ENCODE peak calls at places on chromosomes 16 and 17, in nine cellular contexts. G is MM.1S, S is GM23338, M is neural progenitor cell, E is GM23248, K is OCI-LY7, D is hepatocyte, N is HCT116, V is SK-N-SH. Q is an unnamed sample.

GRCh38 chr17:3771140-3771539 is 29.8 kb downstream of the ITGAE start:
- DNase-seq in D (no peak), S (no peak), E (no peak), K (no peak), G (no peak), N (no peak), V (no peak), M (no peak), Q (no peak)

GRCh38 chr16:6148361-6148760 is 1050.8 kb upstream of the EEF2KMT start:
- DNase-seq in S (no peak), E (no peak), G (no peak), V (no peak), D (no peak), K (no peak), N (no peak), M (no peak), Q (no peak)

GRCh38 chr17:16419074-16419928 is 3.9 kb downstream of the TRPV2 start:
- DNase-seq in G (no peak), N (no peak), S (no peak), E (peak), D (peak), V (peak), K (no peak), M (no peak), Q (peak)

GRCh38 chr16:8376858-8377257 is 213.5 kb downstream of the TMEM114 start:
- DNase-seq in E (no peak), V (no peak), S (no peak), N (no peak), D (no peak), M (no peak), K (no peak), G (no peak), Q (no peak)

GRCh38 chr16:49100366-49100765 is 181.3 kb downstream of the CBLN1 start:
- DNase-seq in V (no peak), S (no peak), N (no peak), E (no peak), D (no peak), G (no peak), M (no peak), K (no peak), Q (no peak)

GRCh38 chr17:82281502-82282238 is 8.2 kb upstream of the CSNK1D start:
- DNase-seq in K (no peak), V (no peak), E (peak), D (no peak), M (no peak), G (no peak), N (peak), S (no peak), Q (peak)

GRCh38 chr17:78374631-78375274 is 3.7 kb upstream of the PGS1 start:
- DNase-seq in G (no peak), D (no peak), K (no peak), V (no peak), S (peak), E (peak), M (peak), N (no peak), Q (peak)

GRCh38 chr17:48131216-48131824 is 23.8 kb downstream of the SNX11 start:
- DNase-seq in G (peak), V (peak), D (peak), E (peak), N (peak), M (peak), S (peak), K (peak), Q (peak)

GRCh38 chr16:54054237-54054780 is 232.3 kb downstream of the IRX3 start:
- DNase-seq in D (no peak), V (no peak), E (no peak), M (peak), G (no peak), N (no peak), S (no peak), K (no peak), Q (no peak)

GRCh38 chr17:74157366-74157765 is 46.1 kb upstream of the RPL38 start:
- DNase-seq in D (no peak), G (no peak), M (no peak), E (no peak), N (no peak), V (no peak), S (no peak), K (no peak), Q (no peak)

GRCh38 chr16:48918520-48919258 is 308.7 kb upstream of the N4BP1 start:
- DNase-seq in E (no peak), D (no peak), G (no peak), N (peak), M (no peak), V (no peak), S (peak), K (no peak), Q (peak)

GRCh38 chr16:28495098-28495793 is 803 bp downstream of the APOBR start:
- DNase-seq in M (no peak), D (no peak), S (no peak), E (no peak), K (no peak), N (no peak), V (no peak), G (no peak), Q (no peak)
- TF ChIP-seq EZH2phosphoT487 in M (no peak), D (no peak), S (no peak), E (no peak), K (no peak), N (no peak), V (no peak), G (no peak), Q (no peak)

GRCh38 chr17:2397247-2398171 is 3.4 kb downstream of the MNT start:
- DNase-seq in K (no peak), N (no peak), M (no peak), D (no peak), S (no peak), V (no peak), G (no peak), E (no peak), Q (no peak)

GRCh38 chr17:2400474-2400866 is 390 bp downstream of the MNT start:
- DNase-seq in G (peak), V (peak), E (peak), N (no peak), M (peak), K (peak), S (peak), D (peak), Q (peak)

GRCh38 chr17:2399572-2400473 is 1.0 kb downstream of the MNT start:
- DNase-seq in M (peak), G (peak), N (peak), K (peak), D (peak), V (peak), E (peak), S (peak), Q (peak)

GRCh38 chr17:2398188-2398587 is 2.7 kb downstream of the MNT start:
- DNase-seq in E (no peak), N (no peak), S (no peak), V (no peak), D (no peak), G (no peak), K (no peak), M (no peak), Q (no peak)

DNA sequence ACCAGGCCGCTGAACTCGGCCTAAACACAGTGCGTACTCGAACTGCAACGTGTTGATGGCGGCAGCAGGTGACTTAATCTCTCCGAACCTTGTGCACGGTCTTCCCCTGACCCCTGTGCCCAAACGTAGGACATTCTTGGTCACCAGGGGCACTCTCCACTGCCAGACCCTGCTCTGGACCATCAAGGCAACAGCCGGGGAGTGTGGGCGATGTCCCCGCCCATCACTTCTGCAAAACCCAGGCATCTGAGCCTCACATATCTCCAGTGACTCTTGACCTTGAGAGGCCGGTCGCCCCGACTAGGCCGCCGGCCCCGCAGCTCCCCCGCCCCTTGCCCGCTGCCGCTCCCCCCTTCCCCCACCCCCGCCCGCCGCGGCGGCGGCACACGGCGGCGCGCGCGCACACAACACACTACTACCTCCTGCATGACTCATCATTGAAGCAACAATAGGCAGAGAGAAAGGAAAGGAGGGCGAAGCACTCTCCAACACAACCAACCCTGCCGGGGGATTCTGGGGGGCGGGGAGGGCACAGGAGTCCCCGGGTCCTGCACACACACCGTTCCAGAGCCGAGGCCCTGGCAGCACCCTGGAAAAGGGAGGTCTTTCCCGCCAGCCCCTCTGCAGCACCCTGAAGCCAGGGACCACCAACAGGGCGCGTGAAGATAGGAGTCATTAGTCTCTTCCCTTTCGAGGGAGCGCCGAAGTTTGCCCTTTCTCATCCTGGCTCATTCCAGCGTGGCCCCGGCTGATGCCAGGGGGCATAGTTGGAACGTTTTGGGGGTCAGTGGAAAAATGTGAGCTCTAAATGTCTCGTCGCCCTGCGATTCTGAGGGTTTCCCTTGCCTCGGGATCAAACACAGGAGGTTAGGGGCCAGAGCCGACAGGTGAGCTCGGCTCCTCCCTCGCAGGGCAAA is 1.9 kb downstream of the MNT start:
- DNase-seq in E (peak), N (no peak), K (peak), M (peak), V (peak), G (peak), D (peak), S (peak), Q (peak)
- TF ChIP-seq EZH2phosphoT487 in E (no peak), N (no peak), K (no peak), M (no peak), V (no peak), G (no peak), D (no peak), S (no peak), Q (no peak)

DNA sequence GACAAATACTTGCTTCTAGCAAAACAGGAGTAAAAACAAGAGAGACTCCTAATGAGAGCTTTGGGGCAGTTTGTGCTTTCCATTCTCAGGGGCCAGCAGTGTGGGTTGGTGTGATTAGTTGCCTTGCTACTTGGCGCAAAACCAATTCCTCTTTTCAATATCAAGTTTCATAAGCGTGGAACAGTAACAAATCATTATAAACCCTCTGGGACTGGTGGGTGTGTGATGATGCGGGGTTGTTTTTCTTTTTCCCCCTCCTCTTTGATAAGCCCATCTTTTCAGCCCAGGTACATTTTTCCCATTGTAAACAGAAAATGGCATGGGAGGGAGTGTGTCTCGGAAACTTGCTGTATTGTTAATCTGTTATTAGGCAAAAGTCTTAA is 166.5 kb downstream of the CCDC182 start:
- DNase-seq in V (no peak), G (no peak), D (no peak), E (peak), M (no peak), K (no peak), S (no peak), N (no peak), Q (no peak)
- TF ChIP-seq EZH2phosphoT487 in V (no peak), G (no peak), D (no peak), E (no peak), M (no peak), K (no peak), S (no peak), N (no peak), Q (no peak)

DNA sequence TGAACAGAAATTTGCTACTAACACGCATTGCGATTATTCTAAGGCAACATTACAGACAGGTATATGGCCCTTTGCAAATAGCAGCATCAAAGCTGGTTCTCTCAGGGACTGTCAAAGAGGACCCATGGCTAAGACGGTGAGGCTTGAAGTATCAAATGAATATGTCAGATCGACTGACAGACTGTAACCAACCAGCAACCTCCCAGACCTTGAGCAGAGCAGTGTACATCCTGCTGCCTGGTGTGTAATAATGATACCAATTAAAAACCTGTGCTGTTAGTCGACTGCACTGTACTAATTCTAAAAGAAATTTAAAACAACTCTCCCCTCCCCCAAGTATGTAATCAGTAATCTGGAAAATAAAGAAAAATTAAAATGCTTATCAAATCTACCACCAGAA is 35.9 kb upstream of the GHDC start:
- DNase-seq in E (no peak), N (no peak), D (no peak), M (no peak), S (no peak), G (no peak), V (no peak), K (no peak), Q (no peak)
- TF ChIP-seq EZH2phosphoT487 in E (no peak), N (no peak), D (no peak), M (no peak), S (no peak), G (no peak), V (no peak), K (no peak), Q (no peak)

GRCh38 chr17:44053130-44053872 is 13.2 kb downstream of the LSM12 start:
- DNase-seq in D (no peak), K (no peak), N (no peak), M (no peak), G (no peak), E (no peak), S (no peak), V (no peak), Q (no peak)
- TF ChIP-seq EZH2phosphoT487 in D (no peak), K (no peak), N (no peak), M (no peak), G (no peak), E (no peak), S (no peak), V (no peak), Q (no peak)

GRCh38 chr17:10557422-10557821 is 8.0 kb upstream of the MYH2 start:
- DNase-seq in V (no peak), D (no peak), K (no peak), E (peak), G (no peak), S (no peak), N (no peak), M (no peak), Q (no peak)
- TF ChIP-seq EZH2phosphoT487 in V (no peak), D (no peak), K (no peak), E (no peak), G (no peak), S (no peak), N (no peak), M (no peak), Q (no peak)

GRCh38 chr17:20282526-20283308 is 184.6 kb downstream of the LGALS9B start:
- DNase-seq in M (no peak), V (no peak), E (no peak), S (no peak), N (no peak), K (no peak), D (no peak), G (no peak), Q (no peak)

GRCh38 chr17:20280051-20280450 is 187.3 kb downstream of the LGALS9B start:
- DNase-seq in G (no peak), E (no peak), M (no peak), K (no peak), N (no peak), S (no peak), D (no peak), V (no peak), Q (no peak)

GRCh38 chr17:20284018-20284417 is 183.3 kb downstream of the LGALS9B start:
- DNase-seq in S (no peak), M (peak), N (no peak), E (no peak), K (no peak), D (no peak), G (no peak), V (no peak), Q (no peak)

GRCh38 chr17:20280832-20281231 is 186.5 kb downstream of the LGALS9B start:
- DNase-seq in M (no peak), K (no peak), D (no peak), S (no peak), G (no peak), N (no peak), V (no peak), E (no peak), Q (no peak)

GRCh38 chr17:20281860-20282259 is 185.5 kb downstream of the LGALS9B start:
- DNase-seq in D (no peak), S (no peak), E (no peak), N (no peak), V (no peak), M (no peak), K (no peak), G (no peak), Q (no peak)
- TF ChIP-seq EZH2phosphoT487 in D (no peak), S (no peak), E (no peak), N (no peak), V (no peak), M (no peak), K (no peak), G (no peak), Q (no peak)

GRCh38 chr17:40545660-40546059 is 19.6 kb downstream of the CCR7 start:
- DNase-seq in S (no peak), M (no peak), K (no peak), V (no peak), D (no peak), G (no peak), N (no peak), E (no peak), Q (no peak)

GRCh38 chr17:40547785-40548478 is 17.3 kb downstream of the CCR7 start:
- DNase-seq in M (no peak), N (no peak), G (no peak), E (no peak), S (no peak), K (no peak), V (no peak), D (no peak), Q (no peak)

GRCh38 chr17:40548491-40548981 is 16.7 kb downstream of the CCR7 start:
- DNase-seq in D (no peak), M (no peak), V (no peak), K (no peak), G (no peak), N (no peak), E (no peak), S (no peak), Q (no peak)

GRCh38 chr17:40548982-40549680 is 16.1 kb downstream of the CCR7 start:
- DNase-seq in S (no peak), V (peak), M (no peak), E (peak), K (no peak), N (no peak), D (no peak), G (no peak), Q (peak)

GRCh38 chr17:40547079-40547784 is 18.0 kb downstream of the CCR7 start:
- DNase-seq in N (no peak), K (peak), S (no peak), M (no peak), E (no peak), G (no peak), D (peak), V (no peak), Q (no peak)
- TF ChIP-seq EZH2phosphoT487 in N (no peak), K (no peak), S (no peak), M (no peak), E (no peak), G (no peak), D (no peak), V (no peak), Q (no peak)

GRCh38 chr16:82178352-82178751 is 8.3 kb upstream of the MPHOSPH6 start:
- DNase-seq in D (no peak), S (no peak), M (no peak), G (no peak), N (no peak), V (no peak), E (no peak), K (no peak), Q (no peak)

GRCh38 chr16:82183004-82183397 is 13.0 kb upstream of the MPHOSPH6 start:
- DNase-seq in N (no peak), D (no peak), V (no peak), S (no peak), K (no peak), G (no peak), E (no peak), M (no peak), Q (no peak)

GRCh38 chr16:82184213-82184612 is 14.2 kb upstream of the MPHOSPH6 start:
- DNase-seq in V (no peak), M (no peak), G (no peak), D (no peak), K (no peak), E (no peak), S (no peak), N (no peak), Q (no peak)

GRCh38 chr16:82182237-82183003 is 12.4 kb upstream of the MPHOSPH6 start:
- DNase-seq in N (no peak), D (no peak), K (no peak), E (no peak), V (no peak), M (peak), G (no peak), S (peak), Q (no peak)

DNA sequence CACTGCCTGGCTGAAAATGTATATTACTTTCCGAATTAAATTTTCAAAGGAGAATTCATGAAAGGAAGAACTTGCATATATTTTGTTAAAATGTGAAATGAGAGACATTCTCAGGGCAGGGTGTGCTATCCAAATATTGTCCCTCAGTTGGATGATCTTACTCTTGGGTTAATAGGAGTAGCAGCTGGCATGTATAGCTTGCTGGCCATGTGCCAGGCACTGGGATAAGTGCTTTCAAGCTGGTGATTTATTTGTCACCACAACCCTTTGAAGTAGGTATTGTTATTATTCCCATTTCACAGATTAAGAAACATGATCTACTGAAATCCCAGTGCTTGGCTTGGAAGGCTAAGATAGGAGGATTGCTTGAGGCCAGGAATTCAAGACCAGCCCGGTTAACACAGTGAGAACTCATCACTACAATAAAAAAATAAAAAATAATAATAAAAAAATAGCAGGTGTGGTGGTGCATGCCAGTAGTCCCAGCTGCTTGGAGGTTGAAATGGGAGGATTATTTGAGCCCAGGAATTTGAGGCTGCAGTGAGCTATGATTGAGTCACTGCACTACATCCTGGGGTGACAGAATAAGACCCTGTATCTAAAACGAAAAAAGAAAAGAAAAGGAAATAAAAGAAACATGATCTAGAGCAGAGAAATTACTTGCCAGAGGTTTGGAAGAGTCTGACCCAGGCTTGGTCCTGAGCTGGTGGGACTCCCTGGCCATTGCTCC is 11.6 kb upstream of the MPHOSPH6 start:
- DNase-seq in G (no peak), V (no peak), K (no peak), N (no peak), M (no peak), E (no peak), D (no peak), S (no peak), Q (no peak)
- TF ChIP-seq EZH2phosphoT487 in G (no peak), V (no peak), K (no peak), N (no peak), M (no peak), E (no peak), D (no peak), S (no peak), Q (no peak)